ENCODE peak calls at places on chromosome 20, in ten cellular contexts. E, M, B, O, D, H, T, R, Q and F are unnamed samples.

GRCh38 chr20:50546729-50547314 is 36.6 kb downstream of the PTPN1 start:
- DNase-seq in H (no peak), Q (no peak), T (no peak), E (no peak), R (no peak), D (no peak), O (no peak), M (no peak), B (no peak), F (no peak)

GRCh38 chr20:10179574-10180298 is 38.9 kb upstream of the SNAP25 start:
- DNase-seq in B (peak), D (no peak), Q (no peak), H (peak), T (no peak), O (no peak), M (no peak), E (no peak), R (no peak), F (no peak)

GRCh38 chr20:47133809-47134456 is 222.6 kb downstream of the ZMYND8 start:
- DNase-seq in B (no peak), M (no peak), R (peak), E (no peak), Q (no peak), D (no peak), T (no peak), H (no peak), O (peak), F (no peak)

GRCh38 chr20:4573564-4574355 is 147.9 kb upstream of the PRND start:
- DNase-seq in E (no peak), T (peak), Q (no peak), O (no peak), R (peak), H (no peak), M (no peak), D (no peak), B (no peak), F (no peak)

GRCh38 chr20:8678098-8678776 is 390.6 kb upstream of the PLCB4 start:
- DNase-seq in O (no peak), M (no peak), Q (no peak), B (no peak), E (no peak), T (no peak), H (no peak), R (no peak), D (no peak), F (no peak)

GRCh38 chr20:32960849-32961731 is 43.1 kb downstream of the SUN5 start:
- DNase-seq in H (no peak), Q (no peak), T (peak), B (no peak), D (no peak), O (no peak), E (no peak), M (peak), R (peak), F (no peak)

GRCh38 chr20:54044156-54044555 is 26.2 kb downstream of the BCAS1 start:
- DNase-seq in M (no peak), H (no peak), E (no peak), D (no peak), T (no peak), R (no peak), O (no peak), Q (no peak), B (no peak), F (no peak)

GRCh38 chr20:54176610-54177009 is 2.8 kb upstream of the CYP24A1 start:
- DNase-seq in Q (no peak), M (no peak), R (no peak), O (no peak), D (no peak), H (no peak), B (no peak), T (no peak), E (no peak), F (no peak)

GRCh38 chr20:37384683-37385174 is 38.8 kb downstream of the SRC start:
- DNase-seq in B (no peak), Q (peak), E (peak), H (peak), D (peak), T (no peak), M (peak), R (peak), O (peak), F (no peak)

GRCh38 chr20:9926476-9926875 is 87.6 kb upstream of the PAK5 start:
- DNase-seq in M (no peak), T (no peak), R (no peak), D (no peak), H (no peak), O (no peak), E (no peak), Q (no peak), B (no peak), F (no peak)

GRCh38 chr20:10922941-10923340 is 249.1 kb upstream of the JAG1 start:
- DNase-seq in T (no peak), B (no peak), H (no peak), Q (no peak), O (no peak), E (no peak), M (no peak), R (no peak), D (no peak), F (no peak)

GRCh38 chr20:34403063-34403827 is 40.2 kb downstream of the ITCH start:
- DNase-seq in E (no peak), D (no peak), R (no peak), H (no peak), O (no peak), M (no peak), T (no peak), Q (no peak), B (no peak), F (no peak)

GRCh38 chr20:54645445-54646155 is 170.2 kb downstream of the DOK5 start:
- DNase-seq in R (no peak), B (no peak), O (no peak), D (no peak), H (no peak), Q (no peak), M (no peak), E (no peak), T (no peak), F (no peak)

GRCh38 chr20:51023617-51024155 is 779 bp upstream of the KCNG1 start:
- DNase-seq in E (no peak), O (no peak), R (no peak), B (no peak), M (no peak), Q (no peak), H (peak), T (no peak), D (no peak), F (no peak)

GRCh38 chr20:2692886-2693285 is 306 bp downstream of the EBF4 start:
- DNase-seq in O (no peak), B (no peak), T (no peak), E (no peak), R (peak), M (peak), D (peak), Q (peak), H (no peak), F (no peak)

GRCh38 chr20:2691663-2692035 is 931 bp upstream of the EBF4 start:
- DNase-seq in Q (peak), M (no peak), T (no peak), H (no peak), E (no peak), D (no peak), O (no peak), R (no peak), B (no peak), F (no peak)

GRCh38 chr20:2691127-2691526 is 1.5 kb upstream of the EBF4 start:
- DNase-seq in E (no peak), D (no peak), B (no peak), H (no peak), R (no peak), O (no peak), T (no peak), M (no peak), Q (peak), F (no peak)

GRCh38 chr20:2693286-2693995 is 861 bp downstream of the EBF4 start:
- DNase-seq in R (peak), M (no peak), B (no peak), D (peak), Q (peak), O (no peak), E (no peak), T (no peak), H (peak), F (peak)

GRCh38 chr20:2692036-2692885 is at the start of gene EBF4:
- DNase-seq in O (peak), M (peak), D (peak), E (no peak), Q (peak), H (peak), R (peak), B (no peak), T (no peak), F (peak)
- TF ChIP-seq POLR2AphosphoS5 in O (peak), M (peak), D (no peak), E (peak), Q (no peak), H (no peak), R (peak), B (no peak), T (peak), F (peak)

DNA sequence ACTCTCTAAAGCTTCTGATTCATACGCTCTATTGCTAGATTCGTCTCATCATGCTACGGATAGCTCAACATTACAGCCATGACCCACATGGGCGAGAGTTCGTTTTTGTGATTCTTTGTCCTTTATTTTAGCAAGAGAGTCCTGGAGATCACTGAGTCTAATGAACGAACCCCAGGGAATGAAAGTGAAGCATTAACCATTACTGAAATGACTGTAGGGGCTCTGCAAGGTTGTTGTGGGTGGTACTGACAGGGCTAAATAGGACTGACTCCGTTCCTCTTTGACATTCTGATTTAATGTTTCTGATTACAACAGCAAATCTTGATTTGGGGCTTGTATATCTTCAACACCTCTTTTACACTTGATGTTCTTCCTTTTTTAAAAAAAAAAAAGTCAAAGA is 13.7 kb upstream of the RTF2 start:
- DNase-seq in E (no peak), R (no peak), Q (no peak), T (no peak), B (no peak), H (no peak), M (no peak), D (no peak), O (no peak), F (no peak)
- TF ChIP-seq POLR2A in E (no peak), R (no peak), Q (no peak), T (no peak), B (no peak), H (no peak), M (no peak), D (no peak), O (no peak), F (no peak)

GRCh38 chr20:49418832-49419231 is 63.6 kb downstream of the KCNB1 start:
- DNase-seq in Q (no peak), H (no peak), D (no peak), T (no peak), E (no peak), M (no peak), B (no peak), O (no peak), R (no peak), F (no peak)
- H3K27ac ChIP-seq in Q (no peak), H (no peak), D (peak), T (peak), E (no peak), M (no peak), B (no peak), O (no peak), R (peak), F (peak)

DNA sequence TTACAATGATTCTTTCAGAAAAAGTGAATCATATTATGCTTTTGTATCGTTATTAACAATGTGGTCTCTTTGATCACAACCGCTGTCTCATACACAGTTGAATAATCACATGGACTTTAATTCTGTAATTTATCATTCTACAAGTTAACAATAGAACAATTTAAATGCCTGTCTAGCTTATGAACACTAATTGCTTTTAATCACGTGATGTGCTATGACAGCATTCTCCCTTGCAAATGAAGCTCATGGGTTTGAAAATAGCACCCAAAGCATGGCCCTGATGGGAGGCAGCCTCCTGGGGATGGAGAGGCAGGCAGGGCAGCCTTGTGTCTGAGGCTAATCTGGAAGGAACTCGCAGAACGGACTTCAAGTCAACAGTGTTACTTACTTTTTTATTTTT is 233.7 kb upstream of the SYNDIG1 start:
- DNase-seq in B (no peak), O (no peak), H (no peak), E (no peak), R (no peak), T (no peak), Q (no peak), M (no peak), D (no peak), F (no peak)
- TF ChIP-seq POLR2AphosphoS5 in B (no peak), O (no peak), H (no peak), E (no peak), R (no peak), T (no peak), Q (no peak), M (no peak), D (no peak), F (no peak)

GRCh38 chr20:2458919-2459499 is 11.6 kb downstream of the SNRPB start:
- DNase-seq in M (no peak), T (peak), R (no peak), D (no peak), O (no peak), E (no peak), Q (no peak), H (no peak), B (no peak), F (no peak)
- TF ChIP-seq POLR2A in M (no peak), T (no peak), R (no peak), D (no peak), O (no peak), E (no peak), Q (no peak), H (peak), B (no peak), F (no peak)

GRCh38 chr20:61254881-61255589 is 3.0 kb downstream of the CDH4 start:
- DNase-seq in Q (no peak), M (no peak), R (no peak), H (no peak), O (no peak), T (no peak), B (no peak), D (no peak), E (no peak), F (no peak)

GRCh38 chr20:61252601-61253263 is 671 bp downstream of the CDH4 start:
- DNase-seq in R (no peak), B (no peak), H (peak), D (no peak), E (no peak), M (no peak), T (no peak), O (no peak), Q (no peak), F (no peak)

GRCh38 chr20:61253264-61253639 is 1.2 kb downstream of the CDH4 start:
- DNase-seq in T (no peak), D (no peak), Q (no peak), E (no peak), H (peak), M (no peak), R (no peak), B (no peak), O (no peak), F (no peak)

GRCh38 chr20:61251529-61252393 is at the start of gene CDH4:
- DNase-seq in B (no peak), Q (no peak), M (no peak), O (no peak), D (no peak), R (no peak), H (peak), E (no peak), T (no peak), F (no peak)

DNA sequence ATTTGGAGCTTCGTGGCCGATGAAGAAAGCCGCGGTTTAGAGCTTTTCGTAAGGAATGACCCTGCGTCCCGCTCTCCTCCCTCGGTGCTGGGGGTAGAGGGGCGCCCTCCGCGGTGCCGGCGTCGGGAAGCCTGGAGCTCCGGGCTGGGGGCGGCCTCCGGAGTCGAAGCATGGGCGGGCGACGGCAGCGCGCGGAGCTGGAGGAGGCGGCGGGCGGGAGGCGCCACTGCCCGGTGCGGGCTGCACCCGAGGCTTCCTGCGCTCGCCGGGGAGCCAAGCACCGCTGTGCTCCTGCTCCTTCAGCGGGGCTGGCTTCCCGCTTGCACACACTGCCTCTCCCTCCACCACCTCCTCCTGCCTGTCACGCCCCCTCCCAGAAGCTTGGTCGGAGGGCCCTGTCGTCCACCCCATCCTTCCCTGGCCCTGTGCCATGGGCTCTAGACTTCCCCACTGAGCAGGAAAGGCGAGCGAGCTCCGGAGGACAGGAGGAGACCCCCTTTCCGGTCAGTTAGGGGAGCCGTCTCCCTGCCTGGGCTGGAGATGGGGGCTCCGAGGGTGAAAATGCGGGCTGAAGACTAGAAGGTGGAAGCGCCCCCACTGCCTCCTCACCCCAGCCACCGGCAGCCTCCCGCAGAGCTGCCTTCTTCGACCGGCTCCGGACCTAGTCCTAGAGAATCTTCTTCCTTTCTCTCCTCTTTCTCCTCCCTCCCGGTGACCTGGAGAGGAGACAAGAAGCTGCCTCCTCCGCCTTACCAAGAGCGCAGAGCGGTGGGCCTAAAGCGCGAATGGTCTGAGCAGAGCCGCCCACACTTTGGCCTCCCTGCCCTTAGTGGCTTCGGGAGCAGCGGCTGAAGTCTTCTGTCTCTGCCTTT is 1.8 kb downstream of the CDH4 start:
- DNase-seq in T (no peak), H (peak), Q (no peak), M (no peak), D (no peak), B (no peak), R (no peak), O (no peak), E (no peak), F (no peak)
- H3K27ac ChIP-seq in T (no peak), H (no peak), Q (no peak), M (no peak), D (no peak), B (no peak), R (no peak), O (no peak), E (no peak), F (no peak)